ENCODE peak calls at places on chromosomes 12 and 14, in four cellular contexts. L is GM23248, B is MM.1S, N is PC-3. H is an unnamed sample.

GRCh38 chr12:110809149-110809548 is 37.6 kb upstream of the CCDC63 start:
- DNase-seq in B (no peak), N (no peak), L (no peak), H (peak; percentile 68)

GRCh38 chr14:74618078-74618952 is 6.3 kb upstream of the LTBP2 start:
- DNase-seq in L (peak; percentile 85), B (no peak), N (peak; percentile 93), H (peak; percentile 67)

GRCh38 chr14:63757211-63757610 is 29.3 kb upstream of the SGPP1 start:
- DNase-seq in L (no peak), B (no peak), N (no peak), H (no peak)

GRCh38 chr12:42691991-42692557 is 102.5 kb upstream of the PRICKLE1 start:
- DNase-seq in L (no peak), N (no peak), B (peak; percentile 66), H (peak; percentile 37)

GRCh38 chr14:22657861-22658260 is 13.7 kb upstream of the OR6J1 start:
- DNase-seq in N (peak; percentile 52), B (peak; percentile 8), L (peak; percentile 62), H (peak; percentile 41)

GRCh38 chr14:89162586-89162985 is 254.4 kb downstream of the FOXN3 start:
- DNase-seq in N (no peak), B (no peak), L (no peak), H (no peak)

GRCh38 chr12:105273601-105274000 is 37.6 kb upstream of the APPL2 start:
- DNase-seq in B (no peak), N (no peak), L (no peak), H (no peak)

GRCh38 chr14:83607682-83608081 is 1922.3 kb upstream of the FLRT2 start:
- DNase-seq in L (no peak), B (no peak), N (no peak), H (no peak)

GRCh38 chr12:80700327-80700726 is 7.1 kb upstream of the MYF6 start:
- DNase-seq in N (no peak), L (no peak), B (no peak), H (no peak)

GRCh38 chr12:39441963-39442894 is 691 bp downstream of the KIF21A start:
- DNase-seq in B (peak; percentile 33), N (peak; percentile 39), L (peak; percentile 70), H (peak; percentile 40)

GRCh38 chr12:128056299-128056885 is 210.6 kb upstream of the TMEM132C start:
- DNase-seq in B (no peak), L (no peak), N (no peak), H (no peak)

GRCh38 chr12:88638956-88639355 is 58.7 kb upstream of the KITLG start:
- DNase-seq in B (no peak), N (no peak), L (peak; percentile 60), H (no peak)

GRCh38 chr14:77181603-77182437 is at the start of gene TMEM63C:
- DNase-seq in B (peak; percentile 91), L (peak; percentile 6), N (peak; percentile 98), H (peak; percentile 92)

GRCh38 chr12:95262808-95263207 is 45.2 kb downstream of the VEZT start:
- DNase-seq in B (no peak), N (peak; percentile 62), L (no peak), H (no peak)

GRCh38 chr12:116454950-116455447 is 104.2 kb upstream of the MAP1LC3B2 start:
- DNase-seq in N (peak; percentile 99), L (peak; percentile 98), B (no peak), H (peak; percentile 97)

GRCh38 chr14:22070119-22070982 is 396.7 kb upstream of the OR4E1 start:
- DNase-seq in B (peak; percentile 64), N (no peak), L (peak; percentile 4), H (no peak)

GRCh38 chr12:38156497-38157245 is 159.9 kb upstream of the ALG10B start:
- DNase-seq in N (no peak), B (no peak), L (no peak), H (no peak)

GRCh38 chr12:94731733-94732360 is 81.5 kb upstream of the TMCC3 start:
- DNase-seq in N (peak; percentile 18), B (no peak), L (no peak), H (no peak)

GRCh38 chr12:89529738-89530137 is 3.9 kb upstream of the POC1B start:
- DNase-seq in L (peak; percentile 71), B (peak; percentile 57), N (peak; percentile 74), H (no peak)

GRCh38 chr14:88242426-88242825 is 80.6 kb downstream of the KCNK10 start:
- DNase-seq in B (no peak), N (no peak), L (no peak), H (no peak)

GRCh38 chr14:79279645-79280399 is 931.5 kb downstream of the DIO2 start:
- DNase-seq in N (peak; percentile 40), L (peak; percentile 12), B (no peak), H (no peak)

GRCh38 chr14:80809663-80810062 is 131.9 kb downstream of the CEP128 start:
- DNase-seq in L (no peak), B (no peak), N (no peak), H (no peak)

GRCh38 chr14:73237786-73238261 is 518 bp downstream of the PAPLN start:
- DNase-seq in L (peak; percentile 31), B (no peak), N (no peak), H (no peak)

GRCh38 chr14:99441157-99441870 is 39.3 kb downstream of the SETD3 start:
- DNase-seq in B (no peak), N (peak; percentile 3), L (no peak), H (no peak)

GRCh38 chr14:100900837-100901390 is 2.6 kb downstream of the RTL1 start:
- DNase-seq in B (no peak), N (peak; percentile 48), L (peak; percentile 29), H (no peak)

GRCh38 chr12:103807561-103808238 is 33.3 kb downstream of the NT5DC3 start:
- DNase-seq in N (no peak), B (no peak), L (no peak), H (no peak)

GRCh38 chr12:124365726-124366430 is 71.0 kb downstream of the RFLNA start:
- DNase-seq in N (no peak), L (no peak), B (no peak), H (no peak)

GRCh38 chr14:69654109-69654508 is 42.7 kb downstream of the SUSD6 start:
- DNase-seq in L (no peak), B (no peak), N (peak; percentile 96), H (peak; percentile 93)

GRCh38 chr12:124914392-124915248 is at the start of gene UBC:
- DNase-seq in B (peak; percentile 71), L (peak; percentile 93), N (peak; percentile 89), H (peak; percentile 70)

GRCh38 chr12:19483727-19484126 is 44.4 kb downstream of the AEBP2 start:
- DNase-seq in B (no peak), N (no peak), L (no peak), H (no peak)
- H2AFZ ChIP-seq in B (no peak overlapping the region), N (no peak overlapping the region), L (no peak overlapping the region), H (no peak overlapping the region)

DNA sequence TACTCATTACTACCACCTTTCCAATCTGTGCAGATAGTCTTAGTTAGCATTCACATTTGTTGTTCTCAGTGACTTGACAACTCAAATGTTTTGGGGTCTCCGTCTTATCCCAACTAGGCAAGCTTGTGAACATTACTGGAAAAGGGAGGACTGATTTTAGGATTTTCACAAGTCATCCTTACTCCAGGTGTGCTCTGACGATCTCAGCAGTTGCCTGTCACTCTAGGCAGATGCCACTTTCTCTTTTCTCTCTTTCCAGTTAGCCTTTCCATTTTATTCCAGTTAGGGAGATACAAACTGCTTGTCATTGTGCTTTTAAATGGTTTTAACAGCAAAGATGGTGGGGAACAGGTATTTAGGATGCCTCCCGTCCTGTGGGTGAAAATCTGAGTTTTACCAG is 1.1 kb downstream of the PA2G4 start:
- DNase-seq in L (no peak), N (no peak), B (no peak), H (no peak)
- H3F3A ChIP-seq in L (peaks cover 23% of the 10 kb centered on the region), N (peaks cover 2% of the 10 kb centered on the region), B (peaks cover 5% of the 10 kb centered on the region), H (peaks cover 76% of the 10 kb centered on the region)

DNA sequence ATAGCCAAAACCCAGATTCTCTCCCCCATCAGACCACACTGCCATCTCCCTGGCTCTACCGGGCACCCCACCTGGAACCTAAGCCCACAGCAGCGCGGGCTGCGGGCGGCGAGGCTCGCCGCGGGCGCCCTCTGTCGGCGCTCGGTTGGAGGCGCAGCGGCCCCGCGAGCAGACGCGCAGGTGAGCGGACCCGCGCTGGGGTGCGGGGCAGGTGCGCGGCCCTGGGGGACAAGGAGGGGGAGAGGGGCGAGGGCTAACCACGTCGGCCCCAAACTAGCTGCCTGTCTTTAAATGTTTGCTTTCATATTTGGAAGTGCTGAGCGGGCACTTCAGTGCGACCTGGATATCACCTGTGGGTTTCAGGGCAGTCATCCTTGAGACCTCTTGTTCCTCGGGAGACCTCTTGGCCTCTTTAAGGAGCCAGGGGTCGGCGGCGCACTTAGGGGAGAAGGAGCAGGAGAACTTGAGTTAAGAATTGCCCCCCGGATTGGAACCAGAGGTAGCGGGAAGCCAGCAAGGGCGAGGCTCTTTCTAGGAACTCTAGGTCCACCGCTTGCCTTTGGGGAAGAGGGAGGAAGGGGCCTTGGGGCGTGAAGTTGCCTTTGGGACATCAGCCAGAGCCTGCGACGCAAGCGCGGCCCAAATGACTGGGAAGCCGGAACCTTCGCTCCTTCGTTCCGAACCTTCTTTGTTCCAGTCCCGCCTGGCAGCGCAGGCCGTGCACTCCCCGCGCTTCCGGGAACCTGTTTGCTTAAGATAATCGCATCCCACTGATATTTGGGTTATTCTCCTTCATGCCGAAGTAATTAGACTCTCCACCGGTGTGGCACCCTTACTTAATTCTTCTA is 78.7 kb downstream of the NEDD1 start:
- DNase-seq in B (peak; percentile 43), L (peak; percentile 55), N (peak; percentile 62), H (peak; percentile 32)
- TF ChIP-seq EZH2 in B (no peak), L (peak; percentile 41), N (no peak), H (no peak)

GRCh38 chr14:61280092-61280525 is 1.0 kb downstream of the TMEM30B start:
- DNase-seq in N (peak; percentile 16), B (no peak), L (no peak), H (no peak)
- H2AFZ ChIP-seq in N (peak overlapping the region; percentile 81), B (no peak overlapping the region), L (peak overlapping the region; percentile 81), H (peak overlapping the region; percentile 90)

GRCh38 chr12:118055144-118055557 is 5.8 kb downstream of the WSB2 start:
- DNase-seq in N (peak; percentile 78), B (peak; percentile 48), L (peak; percentile 54), H (peak; percentile 51)
- H3F3A ChIP-seq in N (peaks cover 18% of the 10 kb centered on the region), B (no peaks in the 10 kb centered on the region), L (peaks cover 63% of the 10 kb centered on the region), H (peaks cover 55% of the 10 kb centered on the region)

DNA sequence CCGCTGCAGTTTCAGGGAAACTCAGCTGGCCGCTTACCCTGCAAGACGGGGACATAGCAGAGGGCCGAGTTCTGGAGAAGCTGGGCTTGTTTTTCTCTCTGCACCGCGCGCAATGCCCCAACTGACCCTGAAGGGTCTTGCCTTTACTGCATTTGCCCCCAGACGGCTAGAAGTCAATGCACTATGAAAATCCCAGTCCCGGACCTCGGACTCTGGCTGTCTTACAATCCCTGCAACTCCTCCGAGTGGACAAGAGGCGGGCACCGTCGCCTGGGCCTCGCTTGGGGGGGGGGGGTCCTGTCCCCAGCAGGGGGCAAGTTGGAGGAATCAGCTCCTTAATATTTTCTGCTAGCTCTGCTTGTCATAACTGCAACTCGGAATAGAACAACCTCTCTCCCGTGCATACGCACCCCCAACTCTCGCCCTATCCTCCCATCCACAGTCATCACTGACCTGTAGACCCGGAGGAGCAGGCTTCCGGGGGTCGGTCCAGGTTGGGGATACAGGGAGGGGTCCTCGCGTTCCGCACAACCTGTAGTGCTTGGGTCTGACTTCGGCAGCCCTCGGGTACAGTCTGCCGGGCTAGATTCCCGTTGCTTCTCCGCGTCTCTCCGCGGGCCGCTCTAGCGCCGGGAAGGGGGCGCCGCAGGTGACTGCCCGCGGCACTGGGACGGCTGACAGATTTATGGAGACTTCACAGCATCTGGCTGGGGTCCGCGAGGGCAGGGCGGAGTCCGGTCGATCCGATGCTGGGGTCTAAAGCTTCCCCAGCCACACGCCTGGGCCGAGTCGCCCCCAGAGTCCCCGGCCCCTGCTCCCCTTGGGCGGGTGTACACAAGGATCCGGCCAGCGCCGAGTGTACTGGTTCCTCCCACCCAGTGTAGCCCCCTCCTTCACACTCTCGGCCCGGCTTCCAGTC is 3.3 kb upstream of the PAX9 start:
- DNase-seq in N (no peak), L (peak; percentile 7), B (no peak), H (no peak)
- TF ChIP-seq EZH2 in N (no peak), L (no peak), B (no peak), H (no peak)